ENCODE peak calls at places on chromosome 7, in eight cellular contexts. S is NCI-H510A treated with DMSO at 0.1 percent for 48 hours; R is AG04450; H is activated naive CD8-positive, alpha-beta T cell treated with anti-CD3 and anti-CD28 coated beads for 36 hours; A is NCI-H345; K is EL; V is HTR-8/SVneo; L is H9. D is an unnamed sample.

GRCh38 chr7:142303650-142304049 is 45.8 kb upstream of the PRSS58 start:
- DNase-seq in S (no peak), L (no peak), R (no peak), K (no peak), H (no peak), A (peak; percentile 30), V (no peak), D (no peak)

GRCh38 chr7:137601642-137602041 is 245.1 kb downstream of the DGKI start:
- DNase-seq in A (no peak), H (no peak), L (no peak), V (no peak), S (no peak), R (no peak), K (no peak), D (no peak)

GRCh38 chr7:135620980-135621850 is 41.1 kb upstream of the STMP1 start:
- DNase-seq in R (peak; percentile 75), A (peak; percentile 63), L (no peak), K (peak; percentile 84), H (no peak), V (peak; percentile 29), S (peak; percentile 40), D (no peak)

GRCh38 chr7:137981175-137981574 is 20.7 kb downstream of the CREB3L2 start:
- DNase-seq in S (no peak), H (no peak), L (no peak), R (no peak), K (no peak), V (no peak), A (no peak), D (no peak)

GRCh38 chr7:94907420-94908203 is at the start of gene PPP1R9A:
- DNase-seq in L (peak; percentile 72), R (no peak), V (peak; percentile 7), A (peak; percentile 52), K (peak; percentile 54), S (peak; percentile 27), H (no peak), D (no peak)

GRCh38 chr7:22831602-22832001 is 9.0 kb upstream of the TOMM7 start:
- DNase-seq in A (no peak), H (no peak), L (no peak), R (no peak), K (no peak), V (no peak), S (no peak), D (no peak)

GRCh38 chr7:11835260-11835659 is 3.3 kb upstream of the THSD7A start:
- DNase-seq in R (no peak), V (no peak), A (peak; percentile 20), L (no peak), S (peak; percentile 4), K (no peak), H (no peak), D (no peak)

GRCh38 chr7:121446526-121446925 is 50.4 kb upstream of the FAM3C start:
- DNase-seq in L (no peak), A (no peak), H (no peak), R (no peak), K (no peak), S (no peak), V (no peak), D (no peak)

GRCh38 chr7:106216517-106217088 is 68.2 kb downstream of the NAMPT start:
- DNase-seq in R (peak; percentile 82), A (no peak), H (no peak), S (no peak), V (peak; percentile 62), K (peak; percentile 94), L (no peak), D (no peak)

GRCh38 chr7:122709930-122710646 is 7.4 kb upstream of the RNF148 start:
- DNase-seq in V (no peak), L (no peak), A (no peak), H (no peak), K (no peak), R (no peak), S (no peak), D (no peak)

GRCh38 chr7:107025449-107026103 is 18.9 kb upstream of the PRKAR2B start:
- DNase-seq in S (no peak), A (no peak), L (no peak), H (no peak), R (no peak), V (peak; percentile 11), K (peak; percentile 1), D (no peak)

GRCh38 chr7:108181073-108181985 is 51.2 kb upstream of the LAMB4 start:
- DNase-seq in A (peak; percentile 58), L (peak; percentile 78), K (peak; percentile 50), H (no peak), S (peak; percentile 63), V (peak; percentile 27), R (peak; percentile 30), D (no peak)

GRCh38 chr7:74338366-74339108 is 49.3 kb downstream of the CLIP2 start:
- DNase-seq in R (no peak), L (no peak), H (no peak), A (no peak), S (no peak), K (no peak), V (no peak), D (no peak)

GRCh38 chr7:46654546-46655443 is 733.7 kb upstream of the IGFBP3 start:
- DNase-seq in R (no peak), A (no peak), V (no peak), H (no peak), S (no peak), K (peak; percentile 38), L (no peak), D (no peak)

GRCh38 chr7:99224263-99224947 is 16.5 kb upstream of the KPNA7 start:
- DNase-seq in A (peak; percentile 18), R (no peak), H (no peak), K (peak; percentile 45), V (peak; percentile 40), L (no peak), S (no peak), D (no peak)

GRCh38 chr7:84675633-84676034 is 481.0 kb upstream of the SEMA3A start:
- DNase-seq in L (no peak), K (no peak), R (no peak), H (no peak), A (no peak), V (peak; percentile 1), S (no peak), D (no peak)

GRCh38 chr7:91034459-91035368 is 229.5 kb upstream of the FZD1 start:
- DNase-seq in S (peak; percentile 54), K (peak; percentile 51), A (peak; percentile 84), H (no peak), R (peak; percentile 29), V (peak; percentile 9), L (peak; percentile 53), D (peak; percentile 6)

GRCh38 chr7:7104314-7104698 is 78.0 kb upstream of the C1GALT1 start:
- DNase-seq in H (no peak), A (no peak), R (no peak), K (no peak), V (no peak), S (no peak), L (no peak), D (no peak)

GRCh38 chr7:43799605-43800004 is 41.1 kb downstream of the BLVRA start:
- DNase-seq in K (no peak), A (no peak), S (no peak), L (no peak), H (no peak), V (no peak), R (no peak), D (no peak)

GRCh38 chr7:133854739-133855138 is 272.4 kb upstream of the LRGUK start:
- DNase-seq in V (peak; percentile 13), L (no peak), S (peak; percentile 30), R (no peak), H (no peak), K (peak; percentile 60), A (peak; percentile 55), D (no peak)

GRCh38 chr7:85292908-85293576 is 106.2 kb upstream of the SEMA3D start:
- DNase-seq in L (no peak), K (no peak), S (no peak), H (no peak), R (no peak), V (no peak), A (no peak), D (no peak)

GRCh38 chr7:142133740-142134148 is 22.2 kb downstream of the MGAM2 start:
- DNase-seq in L (no peak), V (no peak), H (no peak), K (no peak), S (no peak), R (no peak), A (no peak), D (no peak)

GRCh38 chr7:144391823-144392255 is 11.7 kb downstream of the NOBOX start:
- DNase-seq in K (peak; percentile 56), S (peak; percentile 26), H (no peak), L (no peak), R (peak; percentile 6), A (peak; percentile 56), V (peak; percentile 40), D (no peak)

GRCh38 chr7:135260930-135261721 is 27.5 kb downstream of the STRA8 start:
- DNase-seq in A (peak; percentile 17), S (no peak), H (no peak), L (peak; percentile 14), K (no peak), R (no peak), V (no peak), D (no peak)

GRCh38 chr7:115183431-115184057 is 261.6 kb downstream of the MDFIC start:
- DNase-seq in H (no peak), V (no peak), L (no peak), R (no peak), S (no peak), A (no peak), K (peak; percentile 3), D (no peak)

GRCh38 chr7:100065452-100066186 is 15.9 kb downstream of the ZNF3 start:
- DNase-seq in K (no peak), H (no peak), V (no peak), S (no peak), A (no peak), R (peak; percentile 72), L (no peak), D (no peak)

GRCh38 chr7:155119801-155120382 is 49.8 kb downstream of the HTR5A start:
- DNase-seq in R (no peak), K (peak; percentile 32), L (no peak), H (no peak), A (no peak), V (no peak), S (no peak), D (no peak)

GRCh38 chr7:96547371-96547811 is 162.3 kb downstream of the SEM1 start:
- DNase-seq in V (no peak), R (no peak), A (peak; percentile 62), L (no peak), K (no peak), H (no peak), S (peak; percentile 19), D (no peak)

GRCh38 chr7:95089414-95089813 is 182.0 kb downstream of the PPP1R9A start:
- DNase-seq in A (no peak), R (no peak), K (no peak), L (no peak), S (no peak), H (no peak), V (no peak), D (no peak)

GRCh38 chr7:4739528-4739992 is 35.9 kb upstream of the AP5Z1 start:
- DNase-seq in A (no peak), S (peak; percentile 69), L (no peak), K (no peak), V (no peak), R (no peak), H (peak; percentile 34), D (no peak)

GRCh38 chr7:99762680-99763327 is 21.2 kb downstream of the CYP3A4 start:
- DNase-seq in V (no peak), A (no peak), H (no peak), L (no peak), K (no peak), R (peak; percentile 7), S (no peak), D (no peak)

GRCh38 chr7:30805931-30806330 is 34.7 kb downstream of the MINDY4 start:
- DNase-seq in H (no peak), L (no peak), S (no peak), A (peak; percentile 13), K (no peak), V (no peak), R (no peak), D (no peak)

GRCh38 chr7:23533160-23533559 is 1.4 kb upstream of the TRA2A start:
- DNase-seq in R (no peak), H (no peak), S (no peak), K (no peak), A (no peak), V (no peak), L (no peak), D (no peak)

D was measured in GM12892.